ENCODE peak calls at places on chromosomes 3 and 15, in five cellular contexts. R is T-cell; E is effector CD8-positive, alpha-beta T cell; B is NCI-H1092; W is T-helper 1 cell. K is an unnamed sample.

GRCh38 chr3:179276743-179277142 is 25.8 kb upstream of the KCNMB3 start:
- DNase-seq in W (no peak), R (no peak), B (no peak), E (no peak), K (no peak)

GRCh38 chr3:172680684-172681083 is 30.2 kb downstream of the NCEH1 start:
- DNase-seq in R (no peak), B (no peak), W (no peak), E (no peak), K (no peak)

GRCh38 chr15:52238149-52238548 is 47.0 kb upstream of the GNB5 start:
- DNase-seq in E (no peak), W (no peak), B (no peak), R (no peak), K (no peak)

GRCh38 chr3:7489417-7489816 is 628.5 kb downstream of the GRM7 start:
- DNase-seq in W (no peak), E (no peak), R (no peak), B (no peak), K (no peak)

GRCh38 chr3:10434938-10435336 is 70.4 kb downstream of the ATP2B2 start:
- DNase-seq in R (no peak), B (no peak), W (no peak), E (no peak), K (no peak)

GRCh38 chr15:69303337-69304175 is 4.8 kb downstream of the PAQR5 start:
- DNase-seq in E (no peak), R (no peak), W (no peak), B (no peak), K (no peak)

GRCh38 chr3:177764377-177764912 is 567.2 kb upstream of the TBL1XR1 start:
- DNase-seq in R (no peak), B (no peak), E (no peak), W (no peak), K (no peak)

GRCh38 chr3:178063475-178063874 is 472.8 kb upstream of the KCNMB2 start:
- DNase-seq in R (no peak), E (no peak), B (no peak), W (no peak), K (no peak)

GRCh38 chr3:46492890-46493547 is 4.8 kb upstream of the RTP3 start:
- DNase-seq in R (no peak), B (no peak), W (no peak), E (no peak), K (no peak)

GRCh38 chr3:27714692-27715453 is 7.2 kb downstream of the EOMES start:
- DNase-seq in R (no peak), E (no peak), W (no peak), B (no peak), K (no peak)

GRCh38 chr15:68379759-68380290 is 52.1 kb downstream of the ITGA11 start:
- DNase-seq in E (no peak), W (no peak), R (no peak), B (no peak), K (no peak)

GRCh38 chr3:183300996-183301562 is 48.0 kb downstream of the B3GNT5 start:
- DNase-seq in R (no peak), B (no peak), W (no peak), E (no peak), K (no peak)

GRCh38 chr15:68818088-68818670 is 2.5 kb downstream of the ANP32A start:
- DNase-seq in R (peak), B (peak), E (peak), W (peak), K (peak)

GRCh38 chr3:39267631-39268553 is 11.9 kb downstream of the CX3CR1 start:
- DNase-seq in E (peak), R (peak), B (no peak), W (peak), K (no peak)

GRCh38 chr3:47000198-47000815 is 20.8 kb downstream of the NBEAL2 start:
- DNase-seq in R (no peak), B (no peak), E (no peak), W (no peak), K (peak)

GRCh38 chr3:109184726-109185125 is 48.2 kb downstream of the C3orf85 start:
- DNase-seq in R (no peak), B (no peak), W (no peak), E (no peak), K (no peak)

GRCh38 chr3:151281671-151282334 is 3.5 kb upstream of the P2RY14 start:
- DNase-seq in R (no peak), B (no peak), E (no peak), W (no peak), K (no peak)

GRCh38 chr15:26260517-26261133 is 397.5 kb upstream of the ATP10A start:
- DNase-seq in B (peak), E (no peak), R (no peak), W (no peak), K (no peak)

GRCh38 chr3:126100216-126100615 is 16.3 kb upstream of the SLC41A3 start:
- DNase-seq in W (no peak), E (no peak), B (no peak), R (no peak), K (no peak)